ENCODE peak calls at places on chromosome 15, in eight cellular contexts. One of them, this sample, is unnamed.

GRCh38 chr15:78049691-78050440 is 27.6 kb downstream of the TBC1D2B start:
- DNase-seq in M059J: peak; percentile 78
- DNase-seq in stomach: no peak
- DNase-seq in dorsolateral prefrontal cortex: peak; percentile 78
- DNase-seq in stromal cell of bone marrow: no peak
- DNase-seq in neural progenitor cell: no peak
- DNase-seq in GM23338: no peak
- DNase-seq in AG09309: peak; percentile 96
- DNase-seq in this sample: no peak

GRCh38 chr15:26082833-26083174 is 219.7 kb upstream of the ATP10A start:
- DNase-seq in AG09309: no peak
- DNase-seq in stromal cell of bone marrow: no peak
- DNase-seq in M059J: no peak
- DNase-seq in dorsolateral prefrontal cortex: no peak
- DNase-seq in stomach: no peak
- DNase-seq in GM23338: no peak
- DNase-seq in neural progenitor cell: no peak
- DNase-seq in this sample: no peak

GRCh38 chr15:101521563-101521962 is 32.1 kb upstream of the PCSK6 start:
- DNase-seq in dorsolateral prefrontal cortex: no peak
- DNase-seq in neural progenitor cell: no peak
- DNase-seq in GM23338: no peak
- DNase-seq in AG09309: no peak
- DNase-seq in stromal cell of bone marrow: no peak
- DNase-seq in stomach: no peak
- DNase-seq in M059J: no peak
- DNase-seq in this sample: no peak

GRCh38 chr15:70910958-70911357 is 18.3 kb downstream of the LRRC49 start:
- DNase-seq in GM23338: no peak
- DNase-seq in AG09309: no peak
- DNase-seq in neural progenitor cell: no peak
- DNase-seq in dorsolateral prefrontal cortex: no peak
- DNase-seq in M059J: no peak
- DNase-seq in stromal cell of bone marrow: no peak
- DNase-seq in stomach: no peak
- DNase-seq in this sample: no peak

GRCh38 chr15:92818658-92819311 is 81.3 kb upstream of the CHD2 start:
- DNase-seq in AG09309: no peak
- DNase-seq in neural progenitor cell: no peak
- DNase-seq in GM23338: no peak
- DNase-seq in dorsolateral prefrontal cortex: no peak
- DNase-seq in stromal cell of bone marrow: no peak
- DNase-seq in M059J: no peak
- DNase-seq in stomach: no peak
- DNase-seq in this sample: no peak

GRCh38 chr15:45361883-45362282 is 16.5 kb downstream of the GATM start:
- DNase-seq in stomach: no peak
- DNase-seq in dorsolateral prefrontal cortex: no peak
- DNase-seq in stromal cell of bone marrow: no peak
- DNase-seq in AG09309: no peak
- DNase-seq in M059J: no peak
- DNase-seq in GM23338: no peak
- DNase-seq in neural progenitor cell: no peak
- DNase-seq in this sample: no peak

GRCh38 chr15:68383161-68384074 is 48.5 kb downstream of the ITGA11 start:
- DNase-seq in GM23338: peak; percentile 77
- DNase-seq in neural progenitor cell: peak; percentile 54
- DNase-seq in stromal cell of bone marrow: no peak
- DNase-seq in M059J: peak; percentile 60
- DNase-seq in stomach: peak; percentile 26
- DNase-seq in dorsolateral prefrontal cortex: peak; percentile 5
- DNase-seq in AG09309: no peak
- DNase-seq in this sample: no peak

GRCh38 chr15:29035571-29036285 is 150.0 kb downstream of the APBA2 start:
- DNase-seq in dorsolateral prefrontal cortex: no peak
- DNase-seq in stomach: no peak
- DNase-seq in stromal cell of bone marrow: no peak
- DNase-seq in GM23338: no peak
- DNase-seq in AG09309: no peak
- DNase-seq in neural progenitor cell: no peak
- DNase-seq in M059J: no peak
- DNase-seq in this sample: no peak

GRCh38 chr15:62067448-62068044 is 769 bp downstream of the C2CD4A start:
- DNase-seq in stromal cell of bone marrow: no peak
- DNase-seq in stomach: peak; percentile 37
- DNase-seq in M059J: no peak
- DNase-seq in neural progenitor cell: peak; percentile 62
- DNase-seq in AG09309: no peak
- DNase-seq in GM23338: peak; percentile 64
- DNase-seq in dorsolateral prefrontal cortex: peak; percentile 47
- DNase-seq in this sample: no peak

GRCh38 chr15:64067564-64068030 is 21.3 kb upstream of the DAPK2 start:
- DNase-seq in neural progenitor cell: peak; percentile 81
- DNase-seq in AG09309: no peak
- DNase-seq in stromal cell of bone marrow: no peak
- DNase-seq in stomach: peak; percentile 72
- DNase-seq in M059J: peak; percentile 63
- DNase-seq in dorsolateral prefrontal cortex: no peak
- DNase-seq in GM23338: peak; percentile 89
- DNase-seq in this sample: no peak

GRCh38 chr15:80798911-80799310 is 19.7 kb downstream of the CEMIP start:
- DNase-seq in neural progenitor cell: peak; percentile 31
- DNase-seq in AG09309: no peak
- DNase-seq in dorsolateral prefrontal cortex: no peak
- DNase-seq in M059J: no peak
- DNase-seq in stomach: no peak
- DNase-seq in GM23338: no peak
- DNase-seq in stromal cell of bone marrow: no peak
- DNase-seq in this sample: no peak

GRCh38 chr15:75149911-75150709 is 51.6 kb upstream of the C15orf39 start:
- DNase-seq in stromal cell of bone marrow: peak; percentile 82
- DNase-seq in neural progenitor cell: no peak
- DNase-seq in GM23338: no peak
- DNase-seq in dorsolateral prefrontal cortex: no peak
- DNase-seq in AG09309: peak; percentile 95
- DNase-seq in M059J: peak; percentile 97
- DNase-seq in stomach: no peak
- DNase-seq in this sample: peak; percentile 57

GRCh38 chr15:67124911-67125588 is 59.6 kb downstream of the SMAD3 start:
- DNase-seq in dorsolateral prefrontal cortex: no peak
- DNase-seq in neural progenitor cell: no peak
- DNase-seq in stomach: no peak
- DNase-seq in stromal cell of bone marrow: no peak
- DNase-seq in AG09309: no peak
- DNase-seq in M059J: no peak
- DNase-seq in GM23338: no peak
- DNase-seq in this sample: no peak

GRCh38 chr15:27454281-27455060 is 483.5 kb downstream of the GABRG3 start:
- DNase-seq in AG09309: no peak
- DNase-seq in GM23338: no peak
- DNase-seq in stromal cell of bone marrow: peak; percentile 33
- DNase-seq in stomach: no peak
- DNase-seq in neural progenitor cell: no peak
- DNase-seq in M059J: peak; percentile 42
- DNase-seq in dorsolateral prefrontal cortex: no peak
- DNase-seq in this sample: no peak

GRCh38 chr15:35697549-35698299 is 151.8 kb upstream of the DPH6 start:
- DNase-seq in M059J: peak; percentile 51
- DNase-seq in AG09309: peak; percentile 45
- DNase-seq in GM23338: peak; percentile 45
- DNase-seq in stromal cell of bone marrow: no peak
- DNase-seq in neural progenitor cell: peak; percentile 24
- DNase-seq in stomach: no peak
- DNase-seq in dorsolateral prefrontal cortex: no peak
- DNase-seq in this sample: no peak

GRCh38 chr15:25136119-25136518 is 181.3 kb downstream of the SNRPN start:
- DNase-seq in neural progenitor cell: peak; percentile 57
- DNase-seq in dorsolateral prefrontal cortex: no peak
- DNase-seq in AG09309: no peak
- DNase-seq in stomach: no peak
- DNase-seq in stromal cell of bone marrow: no peak
- DNase-seq in GM23338: peak; percentile 81
- DNase-seq in M059J: peak; percentile 1
- DNase-seq in this sample: no peak

GRCh38 chr15:66145242-66146182 is 108.0 kb downstream of the MEGF11 start:
- DNase-seq in M059J: peak; percentile 8
- DNase-seq in dorsolateral prefrontal cortex: no peak
- DNase-seq in neural progenitor cell: no peak
- DNase-seq in GM23338: no peak
- DNase-seq in stomach: no peak
- DNase-seq in stromal cell of bone marrow: no peak
- DNase-seq in AG09309: no peak
- DNase-seq in this sample: no peak

GRCh38 chr15:47856071-47856470 is 138.8 kb downstream of the SEMA6D start:
- DNase-seq in AG09309: no peak
- DNase-seq in neural progenitor cell: no peak
- DNase-seq in GM23338: no peak
- DNase-seq in dorsolateral prefrontal cortex: no peak
- DNase-seq in stomach: no peak
- DNase-seq in M059J: no peak
- DNase-seq in stromal cell of bone marrow: no peak
- DNase-seq in this sample: no peak

GRCh38 chr15:77974098-77974414 is 103.5 kb downstream of the TBC1D2B start:
- DNase-seq in GM23338: no peak
- DNase-seq in dorsolateral prefrontal cortex: peak; percentile 69
- DNase-seq in stomach: peak; percentile 77
- DNase-seq in AG09309: no peak
- DNase-seq in M059J: peak; percentile 85
- DNase-seq in neural progenitor cell: no peak
- DNase-seq in stromal cell of bone marrow: peak; percentile 45
- DNase-seq in this sample: no peak

This sample was measured in AG09319.